ENCODE peak calls at places on chromosomes 1 and 21, in ten cellular contexts. Y is right cardiac atrium; B is thoracic aorta; T is mesendoderm; Z is tibial artery; E is hepatocyte; K is breast epithelium; G is CD4-positive, alpha-beta memory T cell; A is neural progenitor cell; L is GM23248. I is an unnamed sample.
A peak's percentile ranks its signal among the peaks of the same experiment; 100 is the strongest.

GRCh38 chr1:27342778-27343638 is 1.2 kb downstream of the SYTL1 start:
- DNase-seq in E (peak; percentile 69), T (no peak), Z (no peak), Y (peak; percentile 75), K (peak; percentile 79), A (peak; percentile 45), L (no peak), G (peak; percentile 88), B (no peak), I (no peak)

GRCh38 chr1:81950845-81951244 is 150.1 kb downstream of the ADGRL2 start:
- DNase-seq in G (no peak), Z (no peak), K (no peak), E (no peak), T (no peak), L (no peak), Y (no peak), A (no peak), B (no peak), I (no peak)

GRCh38 chr21:37800122-37800455 is 116.2 kb downstream of the KCNJ6 start:
- DNase-seq in Z (no peak), K (no peak), Y (no peak), E (no peak), G (no peak), T (no peak), B (no peak), A (no peak), L (peak; percentile 18), I (no peak)

GRCh38 chr1:66352783-66353182 is 181.2 kb upstream of the SGIP1 start:
- DNase-seq in L (peak; percentile 28), B (no peak), Y (no peak), K (no peak), T (no peak), E (no peak), Z (no peak), A (no peak), G (no peak), I (no peak)

GRCh38 chr1:42385283-42385682 is 4.7 kb downstream of the RIMKLA start:
- DNase-seq in T (peak; percentile 8), E (no peak), A (no peak), K (no peak), B (no peak), Z (no peak), G (no peak), L (peak; percentile 33), Y (no peak), I (no peak)

GRCh38 chr21:39715804-39716397 is 29.1 kb upstream of the IGSF5 start:
- DNase-seq in A (peak; percentile 72), T (peak; percentile 49), K (peak; percentile 30), B (no peak), Z (no peak), G (peak; percentile 2), Y (no peak), L (peak; percentile 59), E (peak; percentile 73), I (peak; percentile 50)

GRCh38 chr1:160206421-160207117 is 1.4 kb downstream of the PEA15 start:
- DNase-seq in A (peak; percentile 17), E (peak; percentile 44), T (peak; percentile 96), L (peak; percentile 91), B (no peak), Y (no peak), Z (no peak), K (peak; percentile 38), G (no peak), I (no peak)

GRCh38 chr1:222387020-222387816 is 160.7 kb downstream of the HHIPL2 start:
- DNase-seq in G (no peak), K (no peak), E (peak; percentile 8), Y (no peak), B (no peak), T (peak; percentile 81), Z (no peak), A (peak; percentile 72), L (peak; percentile 14), I (no peak)

GRCh38 chr21:23977971-23978370 is 1629.3 kb downstream of the MRPL39 start:
- DNase-seq in K (no peak), B (no peak), E (no peak), L (no peak), T (no peak), Z (no peak), Y (no peak), G (no peak), A (no peak), I (no peak)

GRCh38 chr1:201982923-201983805 is 716 bp downstream of the RNPEP start:
- DNase-seq in Y (peak; percentile 89), L (peak; percentile 91), A (peak; percentile 82), G (peak; percentile 50), Z (peak; percentile 87), B (no peak), E (peak; percentile 85), T (peak; percentile 84), K (peak; percentile 53), I (peak; percentile 71)

GRCh38 chr1:58576727-58577675 is at the start of gene TACSTD2:
- DNase-seq in B (no peak), Z (peak; percentile 70), Y (peak; percentile 68), L (peak; percentile 47), T (peak; percentile 85), A (peak; percentile 53), K (peak; percentile 95), E (peak; percentile 84), G (no peak), I (no peak)

GRCh38 chr1:54153548-54154439 is 994 bp upstream of the CDCP2 start:
- DNase-seq in Z (peak; percentile 90), Y (peak; percentile 83), E (peak; percentile 76), B (peak; percentile 25), K (peak; percentile 71), G (no peak), T (peak; percentile 78), A (peak; percentile 65), L (peak; percentile 89), I (no peak)

GRCh38 chr1:27658951-27659496 is 13.0 kb downstream of the IFI6 start:
- DNase-seq in T (peak; percentile 63), Z (no peak), Y (no peak), K (peak; percentile 75), E (peak; percentile 43), L (peak; percentile 97), A (peak; percentile 18), G (no peak), B (no peak), I (no peak)

GRCh38 chr1:115782571-115783281 is 14.2 kb upstream of the CASQ2 start:
- DNase-seq in Y (no peak), A (peak; percentile 8), T (peak; percentile 97), Z (no peak), L (peak; percentile 93), G (no peak), K (no peak), E (peak; percentile 85), B (no peak), I (no peak)

GRCh38 chr1:15911927-15912326 is 64.0 kb downstream of the ZBTB17 start:
- DNase-seq in E (peak; percentile 13), A (no peak), B (no peak), L (no peak), K (no peak), T (no peak), Y (no peak), Z (no peak), G (no peak), I (no peak)

DNA sequence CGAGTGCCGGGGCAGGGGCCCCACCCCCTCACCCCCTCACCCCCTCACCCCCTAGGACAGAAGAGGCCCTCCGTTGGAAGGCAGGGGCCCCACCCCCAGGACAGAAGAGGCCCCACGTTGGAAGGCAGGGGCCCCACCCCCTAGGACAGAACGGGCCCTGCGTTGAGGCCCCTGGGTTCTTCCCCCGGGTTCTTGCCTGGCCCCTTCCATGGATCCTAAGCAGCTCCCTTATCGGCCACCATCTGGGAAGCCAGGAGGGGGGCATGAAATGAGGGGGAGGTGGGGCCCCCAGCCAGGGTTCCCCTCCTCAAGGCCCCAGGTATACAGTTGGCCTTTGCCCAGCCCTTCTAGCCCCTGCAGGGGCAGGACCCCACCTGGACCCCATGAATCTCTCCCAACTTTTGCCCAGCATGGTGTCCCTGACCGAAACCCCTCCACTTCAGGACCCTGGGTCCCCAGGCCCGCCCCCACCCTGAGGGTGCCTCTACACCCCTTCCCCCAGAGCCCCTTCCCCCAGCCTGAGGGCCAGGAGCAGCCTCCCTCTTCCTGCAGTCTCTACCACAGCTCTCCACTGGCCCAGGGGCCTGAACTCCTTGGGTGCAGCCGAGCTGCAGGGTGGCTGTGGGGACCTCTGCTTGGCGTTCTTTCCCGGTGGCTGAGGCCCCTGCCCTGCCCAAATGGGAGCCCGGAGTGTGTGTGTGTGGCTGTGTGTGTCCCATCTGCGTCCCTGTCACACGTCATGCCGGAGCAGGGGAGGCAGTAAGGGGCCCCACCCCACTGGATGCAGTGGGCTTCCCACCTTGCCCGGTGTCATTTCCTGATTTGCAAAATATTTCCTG is 4.3 kb upstream of the VWA1 start:
- DNase-seq in K (no peak), B (no peak), A (no peak), L (no peak), E (no peak), G (no peak), Y (peak; percentile 76), T (peak; percentile 34), Z (no peak), I (no peak)
- H3K27ac ChIP-seq in K (peak overlapping the region; percentile 95), B (peak overlapping the region; percentile 75), A (no peak overlapping the region), L (no peak overlapping the region), E (peak overlapping the region; percentile 96), G (no peak overlapping the region), Y (peak overlapping the region; percentile 70), T (peak overlapping the region; percentile 97), Z (peak overlapping the region; percentile 81), I (peak overlapping the region; percentile 96)

DNA sequence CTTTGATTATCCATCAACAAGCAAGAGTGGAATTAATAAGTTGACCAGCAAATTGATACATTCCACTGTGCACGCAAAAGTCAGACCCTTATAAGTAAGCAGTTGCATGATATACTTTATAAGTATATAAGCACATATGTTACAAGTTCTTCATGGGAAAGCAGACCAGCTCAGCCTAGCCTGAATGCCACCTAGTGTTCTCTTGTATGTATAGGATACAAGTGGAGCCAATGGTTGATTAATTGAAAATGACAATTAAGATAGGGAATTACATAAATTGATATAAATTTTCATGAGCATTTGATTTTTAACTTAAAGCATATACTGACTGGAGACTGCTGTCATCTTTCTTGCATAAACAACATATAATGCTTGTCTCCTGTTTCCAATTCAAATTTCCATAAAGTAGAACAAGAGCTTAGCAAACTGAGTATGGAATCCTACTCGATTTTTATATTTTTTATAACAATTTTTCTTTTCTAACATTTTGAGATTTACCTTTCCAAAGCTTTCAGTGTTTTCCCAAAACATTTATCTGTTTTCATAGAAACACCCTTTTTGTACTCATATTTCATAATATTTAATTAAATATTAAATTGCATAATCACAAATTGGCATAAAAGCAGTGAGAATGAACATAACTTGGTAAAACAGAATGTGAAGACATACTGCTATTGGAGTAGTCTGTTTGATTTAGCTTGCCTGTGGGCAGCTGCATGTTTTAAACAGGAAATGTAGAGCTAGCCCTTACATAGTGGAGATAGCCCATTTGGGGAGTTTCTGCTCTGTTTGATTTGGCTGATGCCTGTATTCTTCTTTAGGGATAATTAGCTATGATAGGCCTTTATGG is 62.8 kb downstream of the MAGI3 start:
- DNase-seq in K (no peak), A (peak; percentile 30), Z (no peak), B (no peak), Y (no peak), T (peak; percentile 41), L (peak; percentile 63), G (peak; percentile 12), E (peak; percentile 44), I (no peak)
- H3K27ac ChIP-seq in K (no peak overlapping the region), A (no peak overlapping the region), Z (no peak overlapping the region), B (no peak overlapping the region), Y (no peak overlapping the region), T (no peak overlapping the region), L (no peak overlapping the region), G (no peak overlapping the region), E (no peak overlapping the region), I (no peak overlapping the region)

GRCh38 chr1:39701092-39701460 is 9.8 kb upstream of the HPCAL4 start:
- DNase-seq in E (peak; percentile 52), K (no peak), Y (peak; percentile 77), B (no peak), T (peak; percentile 91), L (peak; percentile 33), A (no peak), G (no peak), Z (no peak), I (no peak)
- H3K27ac ChIP-seq in E (no peak overlapping the region), K (no peak overlapping the region), Y (peak overlapping the region; percentile 60), B (peak overlapping the region; percentile 53), T (no peak overlapping the region), L (no peak overlapping the region), A (no peak overlapping the region), G (no peak overlapping the region), Z (no peak overlapping the region), I (no peak overlapping the region)

GRCh38 chr1:197146108-197147095 is at the start of gene ASPM:
- DNase-seq in A (peak; percentile 97), Y (peak; percentile 97), Z (peak; percentile 95), E (peak; percentile 97), K (peak; percentile 92), L (peak; percentile 99), T (peak; percentile 97), G (peak; percentile 94), B (peak; percentile 89), I (peak; percentile 95)
- H3K27ac ChIP-seq in A (peak within 1 kb of the TSS; percentile 84), Y (no peak within 1 kb of the TSS), Z (no peak within 1 kb of the TSS), E (peak within 1 kb of the TSS; percentile 25), K (no peak within 1 kb of the TSS), L (peak within 1 kb of the TSS; percentile 60), T (peak within 1 kb of the TSS; percentile 86), G (peak within 1 kb of the TSS; percentile 60), B (no peak within 1 kb of the TSS), I (no peak within 1 kb of the TSS)